ENCODE peak calls at places on chromosome 20, in four cellular contexts. I, U, T and F are unnamed samples. For H3K4me1 and H3K36me3, the result is how much of the 10 kb centered on the place peaks cover.

GRCh38 chr20:45629496-45630100 is at the start of gene WFDC10A:
- DNase-seq in I (no peak), U (no peak), T (peak), F (peak)

GRCh38 chr20:1830240-1830639 is 65.0 kb upstream of the SIRPA start:
- DNase-seq in I (no peak), U (peak), T (no peak), F (peak)

GRCh38 chr20:43533060-43533459 is 25.6 kb downstream of the L3MBTL1 start:
- DNase-seq in I (no peak), U (no peak), T (no peak), F (no peak)

GRCh38 chr20:6588296-6588695 is 179.2 kb upstream of the BMP2 start:
- DNase-seq in I (no peak), U (no peak), T (no peak), F (no peak)

GRCh38 chr20:43590036-43590391 is 723 bp upstream of the IFT52 start:
- DNase-seq in I (no peak), U (no peak), T (peak), F (peak)

GRCh38 chr20:54475334-54476287 is at the start of gene DOK5:
- DNase-seq in I (peak), U (peak), T (no peak), F (no peak)

GRCh38 chr20:49775229-49775693 is 37.4 kb upstream of the SLC9A8 start:
- DNase-seq in I (no peak), U (no peak), T (no peak), F (peak)

GRCh38 chr20:23302386-23302785 is 48.2 kb upstream of the NXT1 start:
- DNase-seq in I (no peak), U (no peak), T (no peak), F (no peak)

GRCh38 chr20:4894981-4895381 is 106.3 kb downstream of the SLC23A2 start:
- DNase-seq in I (no peak), U (no peak), T (peak), F (no peak)
- H3K4me1 ChIP-seq in I (under half), U (under half), T (under half), F (under half)

GRCh38 chr20:59933296-59933848 is at the start of gene SYCP2:
- DNase-seq in I (peak), U (peak), T (no peak), F (no peak)
- H3K4me3 ChIP-seq in I (peak), U (peak), T (no peak), F (no peak)

GRCh38 chr20:48617481-48617880 is 210.3 kb downstream of the PREX1 start:
- DNase-seq in I (peak), U (no peak), T (no peak), F (no peak)
- H3K36me3 ChIP-seq in I (under half), U (under half), T (under half), F (under half)

DNA sequence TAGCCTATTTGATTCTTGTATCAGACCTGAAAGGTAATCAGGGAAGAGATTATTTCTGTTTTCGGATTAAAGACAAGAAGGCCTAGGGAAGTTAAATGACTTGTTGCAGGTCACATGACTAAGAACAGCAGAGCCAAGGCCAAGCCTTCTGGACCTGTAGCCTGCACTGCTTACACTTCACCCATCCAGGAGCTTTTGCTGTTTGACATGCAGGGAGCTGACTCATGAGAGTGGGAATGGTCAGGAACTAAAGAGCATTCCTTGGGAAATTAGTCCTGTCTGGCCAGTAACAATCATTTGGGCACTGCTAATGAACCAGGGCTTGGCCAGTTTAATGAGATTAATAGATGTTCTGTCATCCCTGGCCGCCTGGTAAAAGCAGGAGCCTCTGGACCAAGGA is 46.8 kb downstream of the EIF2S2 start:
- DNase-seq in I (no peak), U (no peak), T (no peak), F (no peak)
- H3K4me1 ChIP-seq in I (under half), U (half or more), T (under half), F (under half)

GRCh38 chr20:34312024-34312460 is 8.9 kb upstream of the AHCY start:
- DNase-seq in I (peak), U (no peak), T (no peak), F (peak)
- H3K4me3 ChIP-seq in I (peak), U (peak), T (no peak), F (peak)

GRCh38 chr20:32162367-32162766 is 45.2 kb downstream of the PLAGL2 start:
- DNase-seq in I (peak), U (no peak), T (no peak), F (no peak)
- H3K36me3 ChIP-seq in I (under half), U (half or more), T (half or more), F (half or more)

GRCh38 chr20:31923388-31924271 is 28.2 kb downstream of the PDRG1 start:
- DNase-seq in I (no peak), U (no peak), T (no peak), F (peak)
- H3K4me1 ChIP-seq in I (under half), U (under half), T (under half), F (under half)

GRCh38 chr20:62792940-62793756 is 3.1 kb upstream of the MRGBP start:
- DNase-seq in I (no peak), U (no peak), T (no peak), F (no peak)
- H3K4me3 ChIP-seq in I (no peak), U (peak), T (no peak), F (no peak)